ENCODE peak calls at places on chromosomes 16 and 17, in six cellular contexts. One of them, this sample, is unnamed.

GRCh38 chr16:2150418-2151187 is 2.2 kb downstream of the RAB26 start:
- DNase-seq in MM.1S: no peak
- DNase-seq in H9: peak; percentile 89
- DNase-seq in spleen: peak; percentile 68
- DNase-seq in heart right ventricle: no peak
- DNase-seq in A549: peak; percentile 66
- DNase-seq in this sample: no peak

GRCh38 chr17:3904486-3904885 is 11.6 kb upstream of the CAMKK1 start:
- DNase-seq in heart right ventricle: no peak
- DNase-seq in MM.1S: no peak
- DNase-seq in A549: no peak
- DNase-seq in spleen: no peak
- DNase-seq in H9: no peak
- DNase-seq in this sample: no peak

GRCh38 chr17:50258647-50259483 is 15.4 kb upstream of the TMEM92 start:
- DNase-seq in H9: peak; percentile 41
- DNase-seq in heart right ventricle: no peak
- DNase-seq in MM.1S: no peak
- DNase-seq in A549: no peak
- DNase-seq in spleen: no peak
- DNase-seq in this sample: no peak

GRCh38 chr16:81723098-81723723 is 55.9 kb upstream of the PLCG2 start:
- DNase-seq in MM.1S: peak; percentile 72
- DNase-seq in A549: peak; percentile 89
- DNase-seq in spleen: peak; percentile 46
- DNase-seq in heart right ventricle: no peak
- DNase-seq in H9: no peak
- DNase-seq in this sample: no peak

GRCh38 chr16:80369559-80369958 is 171.2 kb upstream of the DYNLRB2 start:
- DNase-seq in H9: peak; percentile 61
- DNase-seq in A549: peak; percentile 31
- DNase-seq in spleen: no peak
- DNase-seq in heart right ventricle: no peak
- DNase-seq in MM.1S: peak; percentile 43
- DNase-seq in this sample: no peak

GRCh38 chr17:46995841-46996571 is 17.0 kb upstream of the RPRML start:
- DNase-seq in spleen: no peak
- DNase-seq in A549: no peak
- DNase-seq in heart right ventricle: no peak
- DNase-seq in MM.1S: no peak
- DNase-seq in H9: no peak
- DNase-seq in this sample: no peak

GRCh38 chr17:37322826-37323561 is 52.8 kb upstream of the C17orf78 start:
- DNase-seq in MM.1S: no peak
- DNase-seq in A549: no peak
- DNase-seq in heart right ventricle: no peak
- DNase-seq in H9: no peak
- DNase-seq in spleen: no peak
- DNase-seq in this sample: no peak

GRCh38 chr17:3993493-3994220 is 29.4 kb upstream of the ATP2A3 start:
- DNase-seq in H9: peak; percentile 21
- DNase-seq in heart right ventricle: no peak
- DNase-seq in A549: no peak
- DNase-seq in spleen: no peak
- DNase-seq in MM.1S: no peak
- DNase-seq in this sample: no peak

GRCh38 chr16:81796585-81797346 is 17.7 kb downstream of the PLCG2 start:
- DNase-seq in MM.1S: no peak
- DNase-seq in spleen: no peak
- DNase-seq in A549: no peak
- DNase-seq in H9: no peak
- DNase-seq in heart right ventricle: no peak
- DNase-seq in this sample: no peak

GRCh38 chr16:2190659-2191445 is 5.6 kb downstream of the CASKIN1 start:
- DNase-seq in spleen: no peak
- DNase-seq in heart right ventricle: no peak
- DNase-seq in A549: no peak
- DNase-seq in H9: no peak
- DNase-seq in MM.1S: no peak
- DNase-seq in this sample: no peak

GRCh38 chr16:86783626-86784266 is 205.4 kb downstream of the FOXL1 start:
- DNase-seq in heart right ventricle: no peak
- DNase-seq in MM.1S: no peak
- DNase-seq in spleen: no peak
- DNase-seq in H9: no peak
- DNase-seq in A549: no peak
- DNase-seq in this sample: no peak

GRCh38 chr16:25914357-25914962 is 222.7 kb downstream of the HS3ST4 start:
- DNase-seq in MM.1S: no peak
- DNase-seq in spleen: no peak
- DNase-seq in heart right ventricle: no peak
- DNase-seq in H9: no peak
- DNase-seq in A549: no peak
- DNase-seq in this sample: no peak

GRCh38 chr17:1485311-1485747 is 7.2 kb downstream of the MYO1C start:
- DNase-seq in spleen: peak; percentile 89
- DNase-seq in A549: peak; percentile 48
- DNase-seq in MM.1S: no peak
- DNase-seq in heart right ventricle: peak; percentile 77
- DNase-seq in H9: peak; percentile 88
- DNase-seq in this sample: peak; percentile 80

GRCh38 chr16:11755022-11755760 is 12.5 kb upstream of the TXNDC11 start:
- DNase-seq in MM.1S: no peak
- DNase-seq in spleen: no peak
- DNase-seq in heart right ventricle: no peak
- DNase-seq in H9: no peak
- DNase-seq in A549: peak; percentile 7
- DNase-seq in this sample: no peak

GRCh38 chr16:66911801-66912200 is 6.9 kb downstream of the CDH16 start:
- DNase-seq in A549: no peak
- DNase-seq in heart right ventricle: no peak
- DNase-seq in MM.1S: no peak
- DNase-seq in spleen: no peak
- DNase-seq in H9: no peak
- DNase-seq in this sample: peak; percentile 20

GRCh38 chr17:20010886-20011402 is 1.8 kb downstream of the SPECC1 start:
- DNase-seq in spleen: no peak
- DNase-seq in A549: no peak
- DNase-seq in H9: no peak
- DNase-seq in heart right ventricle: no peak
- DNase-seq in MM.1S: no peak
- DNase-seq in this sample: no peak

GRCh38 chr17:39727556-39727955 is 2.8 kb downstream of the MIEN1 start:
- DNase-seq in A549: no peak
- DNase-seq in spleen: no peak
- DNase-seq in MM.1S: no peak
- DNase-seq in H9: no peak
- DNase-seq in heart right ventricle: no peak
- DNase-seq in this sample: no peak

GRCh38 chr17:882827-883585 is 96.6 kb downstream of the NXN start:
- DNase-seq in spleen: no peak
- DNase-seq in A549: no peak
- DNase-seq in heart right ventricle: peak; percentile 69
- DNase-seq in H9: peak; percentile 75
- DNase-seq in MM.1S: no peak
- DNase-seq in this sample: peak; percentile 86

GRCh38 chr16:48613061-48613957 is 3.3 kb upstream of the N4BP1 start:
- DNase-seq in spleen: no peak
- DNase-seq in H9: no peak
- DNase-seq in A549: no peak
- DNase-seq in MM.1S: peak; percentile 58
- DNase-seq in heart right ventricle: no peak
- DNase-seq in this sample: no peak

DNA sequence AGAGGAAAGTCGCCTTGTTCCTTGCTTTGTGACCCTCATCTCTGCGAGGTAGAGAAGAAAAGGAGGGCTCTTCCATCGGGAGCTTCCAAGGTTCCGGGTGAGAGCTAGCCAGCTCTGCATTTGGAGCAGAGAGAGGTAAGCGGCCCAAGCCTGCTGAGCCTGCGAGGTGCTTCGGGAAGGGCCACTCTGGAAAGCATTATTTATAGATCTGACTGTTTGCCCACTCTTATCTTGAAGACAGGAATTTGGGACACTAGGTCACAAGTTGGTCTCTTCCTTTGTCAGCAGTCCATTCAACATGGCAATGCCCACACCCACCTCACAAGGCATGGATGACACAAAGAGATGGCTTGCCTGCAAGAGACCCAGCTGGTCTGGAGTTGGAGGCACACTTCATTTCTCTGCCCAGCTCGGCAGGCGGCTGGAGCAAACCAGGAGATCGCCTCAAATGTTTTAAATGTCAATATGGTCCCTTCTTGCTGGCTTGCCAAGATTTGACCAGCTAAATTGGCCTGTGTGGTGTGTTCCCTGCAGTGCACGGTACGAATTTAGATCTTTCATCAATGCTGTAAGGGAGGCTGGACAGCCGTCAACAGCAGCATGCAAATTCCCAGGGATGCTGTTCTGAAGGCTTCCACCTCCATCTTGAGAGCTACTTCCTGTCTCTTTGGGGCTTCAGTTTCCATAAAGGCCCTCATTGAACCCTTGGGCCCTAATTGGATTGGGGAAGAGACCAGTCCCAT is 19.5 kb downstream of the CBX4 start:
- DNase-seq in heart right ventricle: no peak
- DNase-seq in A549: no peak
- DNase-seq in spleen: no peak
- DNase-seq in H9: no peak
- DNase-seq in MM.1S: no peak
- DNase-seq in this sample: no peak
- H3K27ac ChIP-seq in heart right ventricle: peak overlapping the region; percentile 35
- H3K27ac ChIP-seq in A549: no peak overlapping the region
- H3K27ac ChIP-seq in spleen: no peak overlapping the region
- H3K27ac ChIP-seq in H9: no peak overlapping the region
- H3K27ac ChIP-seq in MM.1S: no peak overlapping the region
- H3K27ac ChIP-seq in this sample: no peak overlapping the region

GRCh38 chr16:85206472-85207356 is 94.4 kb upstream of the CIBAR2 start:
- DNase-seq in MM.1S: no peak
- DNase-seq in spleen: peak; percentile 71
- DNase-seq in A549: no peak
- DNase-seq in heart right ventricle: peak; percentile 84
- DNase-seq in H9: no peak
- DNase-seq in this sample: peak; percentile 82

GRCh38 chr16:85208643-85209520 is 96.6 kb upstream of the CIBAR2 start:
- DNase-seq in A549: no peak
- DNase-seq in spleen: no peak
- DNase-seq in heart right ventricle: no peak
- DNase-seq in MM.1S: no peak
- DNase-seq in H9: no peak
- DNase-seq in this sample: peak; percentile 10

GRCh38 chr16:85205747-85206471 is 93.6 kb upstream of the CIBAR2 start:
- DNase-seq in H9: no peak
- DNase-seq in heart right ventricle: no peak
- DNase-seq in A549: no peak
- DNase-seq in MM.1S: no peak
- DNase-seq in spleen: no peak
- DNase-seq in this sample: no peak

GRCh38 chr16:85208181-85208580 is 95.9 kb upstream of the CIBAR2 start:
- DNase-seq in MM.1S: no peak
- DNase-seq in H9: no peak
- DNase-seq in A549: no peak
- DNase-seq in spleen: no peak
- DNase-seq in heart right ventricle: no peak
- DNase-seq in this sample: no peak

GRCh38 chr16:85207357-85207921 is 95.2 kb upstream of the CIBAR2 start:
- DNase-seq in spleen: peak; percentile 60
- DNase-seq in H9: no peak
- DNase-seq in MM.1S: no peak
- DNase-seq in A549: no peak
- DNase-seq in heart right ventricle: no peak
- DNase-seq in this sample: no peak
- TF ChIP-seq CTCF in spleen: no peak
- TF ChIP-seq CTCF in H9: no peak
- TF ChIP-seq CTCF in MM.1S: no peak
- TF ChIP-seq CTCF in A549: no peak
- TF ChIP-seq CTCF in heart right ventricle: no peak
- TF ChIP-seq CTCF in this sample: no peak

GRCh38 chr17:44043326-44043725 is 23.1 kb downstream of the LSM12 start:
- DNase-seq in spleen: no peak
- DNase-seq in H9: no peak
- DNase-seq in A549: no peak
- DNase-seq in heart right ventricle: no peak
- DNase-seq in MM.1S: no peak
- DNase-seq in this sample: no peak

GRCh38 chr17:44038604-44039007 is 23.8 kb upstream of the TMEM101 start:
- DNase-seq in A549: no peak
- DNase-seq in H9: no peak
- DNase-seq in heart right ventricle: no peak
- DNase-seq in spleen: no peak
- DNase-seq in MM.1S: no peak
- DNase-seq in this sample: peak; percentile 30

GRCh38 chr17:44045493-44045892 is 21.0 kb downstream of the LSM12 start:
- DNase-seq in MM.1S: no peak
- DNase-seq in heart right ventricle: no peak
- DNase-seq in spleen: no peak
- DNase-seq in A549: no peak
- DNase-seq in H9: no peak
- DNase-seq in this sample: no peak

GRCh38 chr17:44044092-44044491 is 22.4 kb downstream of the LSM12 start:
- DNase-seq in A549: no peak
- DNase-seq in MM.1S: no peak
- DNase-seq in heart right ventricle: no peak
- DNase-seq in spleen: no peak
- DNase-seq in H9: no peak
- DNase-seq in this sample: no peak

DNA sequence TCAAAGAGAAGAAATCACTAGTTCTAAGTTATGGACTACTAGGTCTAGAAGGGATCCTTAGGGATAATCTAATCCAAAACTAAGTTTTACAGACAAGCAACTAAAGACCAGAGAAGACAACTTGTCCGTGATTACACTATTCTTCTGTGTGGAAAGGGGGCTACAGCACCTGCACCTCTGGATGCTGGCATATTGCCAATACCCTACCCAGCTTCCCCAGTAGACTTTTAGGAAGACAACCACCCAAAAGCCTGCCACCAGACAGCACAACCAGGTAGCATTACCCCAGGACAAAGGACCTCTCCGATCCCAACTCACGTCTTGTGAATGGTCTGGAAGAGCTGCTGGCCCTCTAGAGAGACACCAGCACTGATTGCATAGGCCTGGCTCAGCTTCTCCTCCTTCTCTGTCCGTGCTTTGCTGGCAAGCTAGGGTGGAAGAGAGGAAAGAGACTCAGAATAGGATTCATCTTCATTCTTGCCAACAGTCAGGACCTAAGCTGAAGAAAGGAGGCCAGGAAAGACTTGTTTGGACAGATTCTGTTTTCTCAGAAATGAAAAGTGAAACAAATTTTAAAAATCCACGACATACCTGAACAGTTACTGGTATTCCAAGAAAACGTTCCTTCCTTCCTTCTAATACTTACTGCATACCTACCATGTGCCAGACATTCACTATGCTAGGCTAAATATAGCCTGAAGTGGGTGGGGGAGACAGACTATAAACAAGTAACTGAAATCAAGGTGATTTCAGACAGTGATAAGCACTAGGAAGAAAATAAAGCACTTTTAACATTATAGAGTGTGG is 25.3 kb upstream of the TMEM101 start:
- DNase-seq in heart right ventricle: no peak
- DNase-seq in A549: no peak
- DNase-seq in H9: no peak
- DNase-seq in spleen: no peak
- DNase-seq in MM.1S: no peak
- DNase-seq in this sample: no peak
- H3K27ac ChIP-seq in heart right ventricle: peak overlapping the region; percentile 38
- H3K27ac ChIP-seq in A549: no peak overlapping the region
- H3K27ac ChIP-seq in H9: no peak overlapping the region
- H3K27ac ChIP-seq in spleen: no peak overlapping the region
- H3K27ac ChIP-seq in MM.1S: no peak overlapping the region
- H3K27ac ChIP-seq in this sample: peak overlapping the region; percentile 71

GRCh38 chr17:81722184-81723120 is 10.4 kb downstream of the SLC25A10 start:
- DNase-seq in MM.1S: peak; percentile 67
- DNase-seq in A549: no peak
- DNase-seq in spleen: no peak
- DNase-seq in H9: no peak
- DNase-seq in heart right ventricle: no peak
- DNase-seq in this sample: no peak
- TF ChIP-seq CTCF in MM.1S: no peak
- TF ChIP-seq CTCF in A549: no peak
- TF ChIP-seq CTCF in spleen: no peak
- TF ChIP-seq CTCF in H9: no peak
- TF ChIP-seq CTCF in heart right ventricle: no peak
- TF ChIP-seq CTCF in this sample: no peak